ENCODE peak calls at places on chromosomes 4 and X, in six cellular contexts. S, T, X, V, B and Y are unnamed samples.

GRCh38 chrX:132837126-132837525 is 121.3 kb downstream of the HS6ST2 start:
- DNase-seq in S (peak; percentile 92), T (peak; percentile 27), B (no peak), V (no peak), X (no peak), Y (no peak)

GRCh38 chrX:145405012-145405411 is 157.7 kb downstream of the SPANXN1 start:
- DNase-seq in X (no peak), S (peak; percentile 1), V (no peak), T (peak; percentile 1), B (no peak), Y (peak; percentile 9)

GRCh38 chrX:110087485-110088356 is 84.8 kb downstream of the TMEM164 start:
- DNase-seq in B (no peak), T (peak; percentile 43), V (no peak), X (no peak), S (peak; percentile 74), Y (peak; percentile 68)

GRCh38 chrX:10173331-10173900 is 16.6 kb downstream of the CLCN4 start:
- DNase-seq in B (no peak), S (peak; percentile 62), V (no peak), T (no peak), X (no peak), Y (no peak)

GRCh38 chr4:169668069-169668721 is 47.8 kb downstream of the CLCN3 start:
- DNase-seq in T (no peak), S (no peak), V (no peak), B (peak; percentile 31), X (no peak), Y (no peak)

GRCh38 chrX:130902446-130902782 is 595 bp downstream of the ENOX2 start:
- DNase-seq in T (no peak), X (no peak), S (no peak), V (no peak), B (no peak), Y (no peak)

GRCh38 chrX:151082077-151082948 is 94.1 kb upstream of the GPR50 start:
- DNase-seq in B (peak; percentile 53), X (peak; percentile 55), V (peak; percentile 89), S (peak; percentile 42), T (peak; percentile 6), Y (peak; percentile 56)

GRCh38 chrX:81195712-81196111 is 6.0 kb downstream of the HMGN5 start:
- DNase-seq in B (peak; percentile 57), V (no peak), X (no peak), S (peak; percentile 58), T (peak; percentile 33), Y (no peak)

GRCh38 chr4:53852343-53852742 is 212.1 kb downstream of the CHIC2 start:
- DNase-seq in B (no peak), X (no peak), T (no peak), S (no peak), V (no peak), Y (no peak)

GRCh38 chrX:27671234-27671633 is 81.1 kb downstream of the DCAF8L2 start:
- DNase-seq in T (no peak), X (no peak), V (no peak), S (no peak), B (no peak), Y (no peak)

GRCh38 chr4:76665139-76665538 is 230.1 kb downstream of the SHROOM3 start:
- DNase-seq in V (no peak), X (no peak), S (no peak), B (peak; percentile 90), T (peak; percentile 82), Y (no peak)

GRCh38 chr4:7186081-7186480 is 6.3 kb upstream of the SORCS2 start:
- DNase-seq in X (no peak), T (no peak), S (no peak), B (no peak), V (peak; percentile 70), Y (no peak)

GRCh38 chrX:155880586-155881157 is 473 bp upstream of the VAMP7 start:
- DNase-seq in X (no peak), V (no peak), B (no peak), S (no peak), T (no peak), Y (no peak)

GRCh38 chr4:108058685-108059440 is 69.2 kb downstream of the HADH start:
- DNase-seq in S (no peak), B (no peak), T (peak; percentile 68), X (no peak), V (no peak), Y (no peak)

GRCh38 chr4:150283689-150284088 is 205.4 kb downstream of the DCLK2 start:
- DNase-seq in X (no peak), B (no peak), V (no peak), T (no peak), S (no peak), Y (no peak)

GRCh38 chrX:13085533-13085932 is 41.1 kb upstream of the FAM9C start:
- DNase-seq in B (no peak), V (peak; percentile 84), X (no peak), T (no peak), S (no peak), Y (no peak)

GRCh38 chr4:188246488-188246887 is 107.2 kb downstream of the TRIML1 start:
- DNase-seq in X (no peak), V (no peak), S (no peak), T (peak; percentile 7), B (no peak), Y (no peak)

GRCh38 chrX:6861456-6861855 is 286.1 kb upstream of the STS start:
- DNase-seq in S (no peak), X (no peak), B (no peak), V (no peak), T (no peak), Y (no peak)

GRCh38 chr4:183878571-183878970 is 26.5 kb upstream of the STOX2 start:
- DNase-seq in S (no peak), B (no peak), V (no peak), T (no peak), X (no peak), Y (no peak)

GRCh38 chrX:45889471-45889870 is 655.8 kb downstream of the ZNF674 start:
- DNase-seq in V (no peak), B (no peak), X (no peak), S (no peak), T (no peak), Y (no peak)

GRCh38 chrX:14032383-14032782 is 2.7 kb upstream of the GEMIN8 start:
- DNase-seq in B (peak; percentile 52), S (peak; percentile 36), X (no peak), T (no peak), V (no peak), Y (no peak)

DNA sequence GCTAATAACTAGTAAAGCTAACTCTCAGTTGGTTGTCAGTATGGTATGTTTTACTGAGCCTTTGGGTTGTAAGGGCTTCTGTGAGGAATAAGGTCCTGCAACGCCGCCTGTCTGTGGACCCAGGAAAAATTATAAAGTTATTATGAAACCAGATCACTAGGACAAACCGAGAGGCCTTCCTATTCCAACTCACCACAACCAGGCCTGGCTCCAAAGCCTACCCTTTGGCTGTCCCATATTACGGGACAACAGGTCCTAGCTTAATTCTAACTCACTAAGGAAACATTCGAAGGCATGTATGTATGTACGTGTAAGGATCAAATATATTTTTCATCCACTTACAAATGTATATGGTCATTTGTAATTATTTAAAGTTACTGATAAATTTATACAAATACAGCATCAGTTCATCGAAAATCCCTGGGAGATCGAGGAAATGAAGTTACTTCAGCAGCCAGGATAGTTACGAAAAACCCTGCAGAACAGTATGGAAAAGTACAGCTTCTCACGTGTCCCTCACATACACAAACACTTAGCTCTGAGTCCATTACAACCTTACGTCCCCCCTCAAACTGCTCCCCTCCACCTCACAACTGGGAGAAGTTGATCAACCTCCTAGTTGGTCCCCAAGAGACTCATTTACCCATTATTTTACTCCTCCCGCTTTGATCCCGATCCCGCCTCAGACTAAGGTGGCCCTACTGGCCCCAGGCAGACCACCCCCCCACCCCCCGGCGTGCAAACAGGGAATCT is 1.2 kb downstream of the ANKRD17 start:
- DNase-seq in T (peak; percentile 70), V (peak; percentile 78), X (no peak), B (peak; percentile 85), S (peak; percentile 92), Y (peak; percentile 66)
- TF ChIP-seq POLR2AphosphoS5 in T (peak; percentile 14), V (no peak), X (no peak), B (no peak), S (no peak), Y (no peak)

GRCh38 chr4:1834047-1834769 is 21.7 kb downstream of the LETM1 start:
- DNase-seq in B (no peak), V (no peak), T (no peak), S (no peak), X (peak; percentile 77), Y (no peak)
- TF ChIP-seq POLR2AphosphoS5 in B (no peak), V (no peak), T (no peak), S (no peak), X (peak; percentile 39), Y (no peak)

DNA sequence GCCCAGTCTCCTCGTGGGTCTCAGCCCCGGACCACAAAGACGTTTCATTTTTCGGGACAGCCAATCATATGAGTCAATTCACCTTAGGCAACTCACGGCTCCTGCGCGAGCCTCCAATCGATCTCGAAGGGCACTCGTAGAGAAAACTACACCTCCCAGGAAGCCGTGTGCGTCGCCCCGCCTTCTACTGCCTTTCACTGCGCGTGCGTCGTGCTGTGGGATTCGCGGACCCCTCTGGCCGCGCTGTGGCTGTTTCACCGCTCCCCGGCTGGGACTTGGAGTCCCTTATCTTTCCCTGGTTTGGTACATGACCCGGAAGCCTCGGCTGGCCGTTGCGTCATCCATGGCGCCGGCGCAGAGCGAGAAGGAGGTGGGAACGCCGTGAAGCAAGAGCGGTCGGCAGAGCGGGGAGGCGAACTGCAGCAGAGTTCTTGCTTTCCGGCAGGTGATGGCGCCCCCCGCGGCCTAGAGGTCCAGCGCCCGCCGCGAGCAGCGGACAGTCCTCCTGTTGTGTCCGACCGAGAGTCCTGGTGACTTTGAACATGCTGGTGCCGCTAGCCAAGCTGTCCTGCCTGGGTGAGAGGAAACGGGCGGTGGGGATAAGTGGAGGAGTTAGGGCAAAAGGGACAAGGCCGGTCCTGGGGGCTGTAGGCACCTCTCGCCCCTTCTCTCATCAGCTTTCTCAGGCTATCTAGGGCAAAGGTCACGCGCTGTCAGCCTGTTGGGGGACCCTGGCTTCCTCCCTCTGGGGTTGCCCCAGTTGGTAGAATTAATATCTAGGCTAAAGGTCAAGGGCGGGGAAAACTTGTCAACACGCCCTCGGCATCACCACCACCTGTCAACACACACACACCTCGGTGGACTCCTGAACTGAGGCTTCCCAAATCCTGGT is at the start of gene ETFDH:
- DNase-seq in S (peak; percentile 100), T (peak; percentile 99), X (peak; percentile 82), B (peak; percentile 99), V (peak; percentile 100), Y (peak; percentile 100)
- TF ChIP-seq POLR2AphosphoS5 in S (peak; percentile 58), T (no peak), X (peak; percentile 62), B (peak; percentile 90), V (peak; percentile 98), Y (peak; percentile 51)

GRCh38 chr4:10072420-10073017 is 44.1 kb downstream of the WDR1 start:
- DNase-seq in V (no peak), X (no peak), S (no peak), B (no peak), T (no peak), Y (no peak)

GRCh38 chr4:10075953-10076391 is 40.6 kb downstream of the WDR1 start:
- DNase-seq in S (no peak), B (no peak), V (no peak), T (no peak), X (peak; percentile 3), Y (no peak)

GRCh38 chr4:10074076-10074766 is 42.4 kb downstream of the WDR1 start:
- DNase-seq in T (no peak), V (no peak), S (no peak), X (no peak), B (no peak), Y (no peak)

GRCh38 chr4:10075158-10075863 is 41.3 kb downstream of the WDR1 start:
- DNase-seq in V (no peak), S (no peak), B (no peak), T (no peak), X (no peak), Y (no peak)

DNA sequence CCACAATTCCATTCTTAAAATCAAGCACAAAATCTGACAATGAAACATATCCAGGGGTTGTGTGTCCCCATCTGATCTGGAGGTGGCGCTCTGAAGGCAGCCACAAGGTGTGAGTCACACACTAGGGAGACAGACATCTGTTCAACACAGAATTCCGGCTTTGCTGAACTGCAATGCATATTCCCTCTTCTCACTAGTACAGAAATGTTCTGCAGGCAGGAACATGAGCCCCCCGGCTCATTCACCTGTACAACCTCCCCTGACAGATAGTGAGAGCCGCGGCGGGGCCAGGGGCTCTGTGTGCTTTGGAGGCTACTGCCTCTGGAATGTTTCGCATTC is 41.9 kb downstream of the WDR1 start:
- DNase-seq in X (no peak), T (no peak), V (no peak), S (peak; percentile 53), B (no peak), Y (no peak)
- TF ChIP-seq POLR2AphosphoS5 in X (peak; percentile 79), T (peak; percentile 15), V (no peak), S (no peak), B (no peak), Y (no peak)